ENCODE peak calls at places on chromosomes 1 and 21, in eight cellular contexts. U is prostate gland, D is breast epithelium, E is HCT116, T is HepG2, B is GM23338, R is endothelial cell of umbilical vein, M is HL-60. A is an unnamed sample.
A peak's percentile ranks its signal among the peaks of the same experiment; 100 is the strongest.

GRCh38 chr21:39188521-39189139 is 5.4 kb upstream of the PSMG1 start:
- DNase-seq in U (no peak), D (no peak), E (no peak), T (no peak), B (no peak), R (no peak), M (no peak), A (no peak)

GRCh38 chr1:966135-966602 is at the start of gene PLEKHN1:
- DNase-seq in U (peak; percentile 46), D (no peak), E (no peak), T (peak; percentile 30), B (peak; percentile 72), R (peak; percentile 17), M (no peak), A (no peak)

GRCh38 chr1:106022312-106022902 is 1034.1 kb upstream of the PRMT6 start:
- DNase-seq in U (no peak), D (no peak), E (no peak), T (no peak), B (peak; percentile 55), R (no peak), M (no peak), A (no peak)

GRCh38 chr1:115790846-115791245 is 22.3 kb upstream of the CASQ2 start:
- DNase-seq in U (no peak), D (no peak), E (no peak), T (no peak), B (no peak), R (no peak), M (no peak), A (no peak)

GRCh38 chr21:15679630-15680029 is 50.2 kb upstream of the USP25 start:
- DNase-seq in U (no peak), D (no peak), E (no peak), T (peak; percentile 3), B (peak; percentile 29), R (no peak), M (no peak), A (no peak)

GRCh38 chr1:194865367-194865766 is 1679.0 kb upstream of the B3GALT2 start:
- DNase-seq in U (no peak), D (no peak), E (no peak), T (no peak), B (no peak), R (no peak), M (no peak), A (no peak)

GRCh38 chr1:168227620-168228019 is 1.8 kb downstream of the SFT2D2 start:
- DNase-seq in U (no peak), D (no peak), E (no peak), T (no peak), B (no peak), R (peak; percentile 87), M (no peak), A (no peak)

GRCh38 chr1:45730075-45730779 is 20.2 kb downstream of the IPP start:
- DNase-seq in U (peak; percentile 63), D (no peak), E (no peak), T (no peak), B (peak; percentile 30), R (no peak), M (no peak), A (no peak)

GRCh38 chr1:244074559-244075171 is 23.6 kb downstream of the ZBTB18 start:
- DNase-seq in U (no peak), D (no peak), E (no peak), T (no peak), B (no peak), R (no peak), M (no peak), A (no peak)

GRCh38 chr1:56215771-56216170 is 363.6 kb downstream of the PLPP3 start:
- DNase-seq in U (no peak), D (no peak), E (no peak), T (no peak), B (no peak), R (no peak), M (no peak), A (no peak)

GRCh38 chr1:213979751-213980605 is 7.8 kb upstream of the PROX1 start:
- DNase-seq in U (no peak), D (no peak), E (no peak), T (no peak), B (peak; percentile 85), R (no peak), M (no peak), A (no peak)

GRCh38 chr1:6000444-6001288 is 8.4 kb upstream of the NPHP4 start:
- DNase-seq in U (no peak), D (no peak), E (no peak), T (no peak), B (no peak), R (no peak), M (no peak), A (peak; percentile 58)

GRCh38 chr1:20992327-20993056 is 184.2 kb downstream of the EIF4G3 start:
- DNase-seq in U (no peak), D (no peak), E (no peak), T (no peak), B (no peak), R (no peak), M (no peak), A (no peak)

GRCh38 chr1:223189903-223190724 is 47.1 kb upstream of the TLR5 start:
- DNase-seq in U (no peak), D (no peak), E (peak; percentile 34), T (no peak), B (no peak), R (no peak), M (no peak), A (no peak)

GRCh38 chr1:200558866-200559459 is 61.6 kb downstream of the KIF14 start:
- DNase-seq in U (no peak), D (no peak), E (peak; percentile 51), T (peak; percentile 29), B (peak; percentile 59), R (peak; percentile 84), M (no peak), A (no peak)

GRCh38 chr21:37145635-37146111 is 72.6 kb downstream of the TTC3 start:
- DNase-seq in U (no peak), D (no peak), E (peak; percentile 19), T (no peak), B (no peak), R (no peak), M (no peak), A (no peak)

GRCh38 chr1:63475761-63476160 is 47.3 kb downstream of the ITGB3BP start:
- DNase-seq in U (no peak), D (no peak), E (no peak), T (no peak), B (no peak), R (no peak), M (no peak), A (no peak)

GRCh38 chr1:98556521-98557158 is 104.9 kb upstream of the SNX7 start:
- DNase-seq in U (no peak), D (no peak), E (peak; percentile 37), T (peak; percentile 30), B (peak; percentile 64), R (peak; percentile 31), M (no peak), A (no peak)

GRCh38 chr21:41290106-41290799 is 26.3 kb upstream of the FAM3B start:
- DNase-seq in U (no peak), D (no peak), E (no peak), T (no peak), B (peak; percentile 9), R (no peak), M (no peak), A (no peak)

GRCh38 chr1:164712131-164713031 is 153.4 kb downstream of the PBX1 start:
- DNase-seq in U (no peak), D (no peak), E (no peak), T (no peak), B (no peak), R (peak; percentile 100), M (no peak), A (no peak)

GRCh38 chr1:66270122-66270812 is 263.7 kb upstream of the SGIP1 start:
- DNase-seq in U (no peak), D (no peak), E (no peak), T (no peak), B (no peak), R (no peak), M (no peak), A (no peak)

GRCh38 chr1:67700692-67701410 is 15.8 kb downstream of the GADD45A start:
- DNase-seq in U (no peak), D (no peak), E (peak; percentile 93), T (peak; percentile 98), B (peak; percentile 81), R (peak; percentile 88), M (no peak), A (no peak)

GRCh38 chr1:101302831-101303511 is 66.2 kb downstream of the S1PR1 start:
- DNase-seq in U (no peak), D (no peak), E (no peak), T (no peak), B (no peak), R (peak; percentile 82), M (no peak), A (no peak)

GRCh38 chr1:113057006-113057405 is 16.0 kb upstream of the LRIG2 start:
- DNase-seq in U (peak; percentile 71), D (no peak), E (no peak), T (no peak), B (peak; percentile 41), R (peak; percentile 64), M (no peak), A (no peak)
- TF ChIP-seq CTCF in U (no peak), D (no peak), E (no peak), T (peak; percentile 31), B (no peak), R (no peak), M (no peak), A (no peak)

GRCh38 chr1:15525043-15525958 is 1.3 kb upstream of the CASP9 start:
- DNase-seq in U (no peak), D (no peak), E (peak; percentile 98), T (peak; percentile 93), B (peak; percentile 62), R (no peak), M (peak; percentile 97), A (peak; percentile 100)
- TF ChIP-seq POLR2AphosphoS5 in U (peak; percentile 10), D (no peak), E (peak; percentile 62), T (no peak), B (peak; percentile 20), R (peak; percentile 6), M (no peak), A (no peak)

DNA sequence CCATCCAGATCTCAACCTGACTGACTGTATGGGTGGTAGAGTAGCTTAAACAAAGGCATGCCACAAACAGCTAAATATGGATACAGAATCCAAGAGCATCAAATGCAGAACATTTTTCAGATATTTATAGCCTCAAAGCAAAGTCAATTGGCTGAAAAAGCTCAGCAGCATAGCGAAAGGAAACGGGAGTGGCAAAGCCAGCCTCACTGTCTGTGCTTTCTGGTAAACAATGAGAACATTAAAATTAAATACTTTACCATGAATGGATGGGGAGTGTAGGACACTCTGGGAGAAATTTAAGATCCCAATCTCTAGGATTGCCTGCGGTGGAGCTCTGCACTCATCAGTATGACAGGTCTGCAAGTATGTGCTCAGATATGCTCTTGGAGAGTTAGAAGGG is 4.4 kb downstream of the RASAL2 start:
- DNase-seq in U (no peak), D (no peak), E (no peak), T (no peak), B (no peak), R (peak; percentile 15), M (no peak), A (no peak)
- H3K4me3 ChIP-seq in U (no peak overlapping the region), D (peak overlapping the region; percentile 9), E (no peak overlapping the region), T (no peak overlapping the region), B (no peak overlapping the region), R (no peak overlapping the region), M (no peak overlapping the region), A (no peak overlapping the region)

DNA sequence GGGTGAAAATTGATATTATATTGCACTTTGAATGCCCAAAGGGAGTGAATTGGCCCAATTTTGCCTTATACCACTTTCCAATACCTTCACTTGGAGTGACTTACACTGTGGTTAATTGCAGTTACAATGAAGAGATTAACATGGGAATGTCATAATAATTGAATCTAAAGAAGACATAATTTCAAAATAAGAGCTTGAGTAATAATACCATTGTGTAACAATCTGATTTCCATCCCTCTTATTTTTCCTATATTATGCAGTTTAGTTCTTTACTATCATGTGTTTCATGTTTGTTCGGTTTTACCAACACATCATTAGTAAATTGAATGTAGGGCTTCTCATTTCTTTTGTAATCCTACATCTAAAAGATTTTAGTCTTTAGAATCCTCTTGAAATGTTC is 19.2 kb upstream of the XPR1 start:
- DNase-seq in U (no peak), D (no peak), E (no peak), T (no peak), B (no peak), R (no peak), M (peak; percentile 43), A (no peak)
- TF ChIP-seq CTCF in U (no peak), D (no peak), E (no peak), T (no peak), B (no peak), R (no peak), M (no peak), A (no peak)